ENCODE peak calls at places on chromosomes 6 and 20, in eight cellular contexts. N is stomach, J is IMR-90, I is A549, C is body of pancreas, P is ovary, U is H54, Y is lower leg skin. O is an unnamed sample.

GRCh38 chr6:144215402-144215931 is 65.2 kb downstream of the STX11 start:
- DNase-seq in I (peak; percentile 18), U (peak; percentile 16), C (peak; percentile 37), J (no peak), N (no peak), Y (peak; percentile 87), P (no peak), O (peak; percentile 65)

GRCh38 chr20:35121186-35121585 is 25.9 kb downstream of the EDEM2 start:
- DNase-seq in N (no peak), U (no peak), P (no peak), C (no peak), Y (peak; percentile 52), I (no peak), J (no peak), O (no peak)

GRCh38 chr6:24113891-24114290 is 12.1 kb upstream of the NRSN1 start:
- DNase-seq in J (no peak), U (no peak), P (no peak), C (no peak), N (no peak), I (no peak), Y (no peak), O (no peak)

GRCh38 chr20:57008217-57008616 is 258.2 kb downstream of the BMP7 start:
- DNase-seq in Y (no peak), N (no peak), U (no peak), P (no peak), J (no peak), C (no peak), I (no peak), O (no peak)

GRCh38 chr6:154462425-154462824 is 48.1 kb downstream of the CNKSR3 start:
- DNase-seq in Y (no peak), C (no peak), N (no peak), P (no peak), J (no peak), I (no peak), U (no peak), O (no peak)

GRCh38 chr6:167676666-167677421 is 149.9 kb upstream of the AFDN start:
- DNase-seq in U (no peak), J (no peak), I (no peak), Y (no peak), C (no peak), N (no peak), P (no peak), O (no peak)

GRCh38 chr20:14959506-14960493 is 622.4 kb upstream of the FLRT3 start:
- DNase-seq in Y (no peak), U (no peak), J (no peak), N (no peak), P (no peak), C (no peak), I (no peak), O (no peak)

GRCh38 chr6:121686611-121687023 is 251.2 kb downstream of the GJA1 start:
- DNase-seq in Y (no peak), P (no peak), N (no peak), J (no peak), U (no peak), I (no peak), C (peak; percentile 24), O (no peak)

GRCh38 chr20:46485431-46485830 is 27.9 kb downstream of the ZNF334 start:
- DNase-seq in C (no peak), Y (no peak), P (no peak), U (no peak), J (no peak), I (no peak), N (no peak), O (no peak)

GRCh38 chr20:7248392-7248992 is 481.0 kb downstream of the BMP2 start:
- DNase-seq in C (no peak), P (no peak), J (no peak), N (no peak), U (no peak), Y (no peak), I (no peak), O (no peak)

GRCh38 chr6:169841907-169842606 is 90.6 kb downstream of the ERMARD start:
- DNase-seq in C (no peak), N (peak; percentile 21), Y (no peak), U (no peak), J (no peak), I (no peak), P (no peak), O (no peak)

GRCh38 chr6:17098538-17098937 is 3.3 kb upstream of the STMND1 start:
- DNase-seq in I (no peak), C (no peak), N (no peak), U (no peak), P (no peak), Y (no peak), J (peak; percentile 47), O (no peak)

GRCh38 chr6:14464049-14464448 is 346.5 kb downstream of the CD83 start:
- DNase-seq in N (no peak), P (no peak), J (no peak), Y (no peak), I (no peak), U (no peak), C (no peak), O (peak; percentile 7)

GRCh38 chr20:19992996-19993908 is 23.9 kb upstream of the NAA20 start:
- DNase-seq in J (peak; percentile 91), N (no peak), C (peak; percentile 56), P (peak; percentile 65), U (peak; percentile 42), Y (no peak), I (peak; percentile 76), O (no peak)

GRCh38 chr6:67766061-67766460 is 869.0 kb upstream of the ADGRB3 start:
- DNase-seq in N (no peak), I (no peak), J (no peak), C (no peak), U (no peak), Y (no peak), P (no peak), O (no peak)

GRCh38 chr6:56772737-56773184 is 130.1 kb upstream of the DST start:
- DNase-seq in U (peak; percentile 53), P (peak; percentile 33), J (peak; percentile 93), Y (no peak), I (peak; percentile 16), C (no peak), N (no peak), O (no peak)

GRCh38 chr6:64224819-64225218 is 589.2 kb downstream of the PHF3 start:
- DNase-seq in N (no peak), I (no peak), P (no peak), Y (no peak), J (peak; percentile 14), U (no peak), C (peak; percentile 15), O (no peak)

GRCh38 chr6:37396571-37397185 is 36.3 kb upstream of the CMTR1 start:
- DNase-seq in C (no peak), J (no peak), I (no peak), Y (no peak), N (no peak), U (no peak), P (no peak), O (no peak)

GRCh38 chr6:152575621-152576150 is 61.5 kb downstream of the SYNE1 start:
- DNase-seq in P (peak; percentile 67), C (no peak), I (no peak), N (peak; percentile 33), Y (no peak), U (no peak), J (peak; percentile 49), O (no peak)

DNA sequence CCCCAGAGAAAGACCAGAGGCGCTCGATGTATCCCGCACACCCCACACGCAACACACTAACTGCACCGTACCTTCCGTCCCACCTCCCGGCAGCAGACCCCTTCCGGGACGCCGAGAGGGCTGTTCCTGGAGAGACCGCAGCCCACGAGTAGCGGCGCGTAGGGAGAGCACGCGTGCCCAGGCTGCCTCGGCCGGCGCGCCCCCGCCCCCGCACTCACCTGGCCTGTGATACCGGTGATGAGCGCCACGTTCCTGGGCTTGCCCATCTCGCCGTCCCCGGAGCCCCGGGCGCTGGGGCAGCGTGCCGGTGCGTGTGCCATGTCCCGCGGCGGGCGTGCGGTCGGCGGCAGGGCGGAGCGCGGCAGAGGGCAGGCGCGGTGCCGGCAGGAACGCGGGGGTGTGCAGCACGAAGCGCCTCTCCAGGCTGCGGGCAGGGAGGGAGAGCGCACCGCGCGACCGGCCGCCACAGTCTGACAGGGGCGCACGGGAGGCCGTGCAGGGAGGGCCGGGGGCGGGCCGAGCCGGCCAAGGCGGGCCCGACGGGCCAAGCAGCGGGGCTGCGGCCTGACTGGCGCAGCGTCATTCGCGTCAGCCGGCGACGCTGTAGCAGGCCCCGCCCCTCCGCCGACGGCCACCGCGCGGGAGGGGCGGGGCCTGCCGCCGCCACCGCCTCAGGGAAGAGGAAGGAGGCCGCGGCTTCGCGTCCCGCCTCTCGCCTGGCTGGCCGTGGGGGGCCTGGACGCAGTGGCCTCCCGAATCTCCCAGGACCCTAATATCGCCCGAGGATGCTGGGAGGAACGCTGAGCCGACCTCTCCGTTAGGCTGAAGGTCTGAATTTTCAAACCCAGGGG is at the start of gene GMDS:
- DNase-seq in C (peak; percentile 89), U (peak; percentile 94), I (peak; percentile 77), N (peak; percentile 90), P (peak; percentile 86), Y (peak; percentile 95), J (peak; percentile 91), O (peak; percentile 93)
- TF ChIP-seq POLR2A in C (peak; percentile 95), U (peak; percentile 67), I (peak; percentile 64), N (no peak), P (peak; percentile 63), Y (no peak), J (peak; percentile 86), O (peak; percentile 83)

GRCh38 chr6:79801362-79801761 is 146.0 kb downstream of the ELOVL4 start:
- DNase-seq in U (no peak), Y (no peak), N (no peak), I (no peak), J (no peak), C (no peak), P (no peak), O (no peak)

GRCh38 chr6:79797105-79797504 is 150.2 kb downstream of the ELOVL4 start:
- DNase-seq in C (no peak), N (no peak), J (no peak), I (no peak), P (no peak), U (no peak), Y (no peak), O (no peak)

GRCh38 chr6:79796197-79796596 is 151.2 kb downstream of the ELOVL4 start:
- DNase-seq in I (no peak), C (no peak), N (no peak), J (no peak), P (no peak), Y (no peak), U (no peak), O (peak; percentile 7)

GRCh38 chr6:79797912-79798311 is 149.4 kb downstream of the ELOVL4 start:
- DNase-seq in P (no peak), U (no peak), I (no peak), N (no peak), J (no peak), C (no peak), Y (no peak), O (no peak)

GRCh38 chr6:79798841-79799240 is 148.5 kb downstream of the ELOVL4 start:
- DNase-seq in C (no peak), U (no peak), I (no peak), P (no peak), Y (no peak), N (no peak), J (no peak), O (no peak)
- TF ChIP-seq POLR2A in C (no peak), U (no peak), I (no peak), P (no peak), Y (no peak), N (no peak), J (no peak), O (no peak)

GRCh38 chr6:105452924-105453756 is 50.3 kb upstream of the PREP start:
- DNase-seq in Y (no peak), N (peak; percentile 35), P (no peak), C (no peak), I (no peak), U (no peak), J (no peak), O (no peak)
- TF ChIP-seq POLR2A in Y (no peak), N (no peak), P (no peak), C (no peak), I (no peak), U (no peak), J (no peak), O (no peak)

GRCh38 chr6:30722280-30723112 is 2.3 kb downstream of the TUBB start:
- DNase-seq in N (peak; percentile 88), Y (peak; percentile 98), J (peak; percentile 69), P (peak; percentile 86), C (peak; percentile 88), U (no peak), I (peak; percentile 56), O (peak; percentile 93)
- TF ChIP-seq POLR2A in N (no peak), Y (no peak), J (no peak), P (peak; percentile 24), C (no peak), U (no peak), I (no peak), O (no peak)